ENCODE peak calls at places on chromosomes 4 and X, in ten cellular contexts. One of them, this sample, is unnamed.

GRCh38 chrX:45769919-45770582 is 569.4 kb upstream of the DIPK2B start:
- DNase-seq in HepG2: peak; percentile 88
- DNase-seq in BE2C: no peak
- DNase-seq in PC-3: peak; percentile 78
- DNase-seq in A549: peak; percentile 74
- DNase-seq in CD8-positive, alpha-beta T cell: no peak
- DNase-seq in CD4-positive, alpha-beta T cell: no peak
- DNase-seq in AG04449: no peak
- DNase-seq in neural crest cell: peak; percentile 16
- DNase-seq in BJ: peak; percentile 68
- DNase-seq in this sample: peak; percentile 94

GRCh38 chr4:83113429-83113786 is 1.1 kb downstream of the PLAC8 start:
- DNase-seq in A549: no peak
- DNase-seq in PC-3: no peak
- DNase-seq in BJ: no peak
- DNase-seq in BE2C: no peak
- DNase-seq in HepG2: no peak
- DNase-seq in CD8-positive, alpha-beta T cell: no peak
- DNase-seq in CD4-positive, alpha-beta T cell: no peak
- DNase-seq in AG04449: no peak
- DNase-seq in neural crest cell: no peak
- DNase-seq in this sample: peak; percentile 19

GRCh38 chr4:41525129-41525528 is 12.8 kb upstream of the LIMCH1 start:
- DNase-seq in neural crest cell: no peak
- DNase-seq in PC-3: no peak
- DNase-seq in CD4-positive, alpha-beta T cell: no peak
- DNase-seq in A549: peak; percentile 38
- DNase-seq in BE2C: no peak
- DNase-seq in AG04449: peak; percentile 63
- DNase-seq in HepG2: no peak
- DNase-seq in CD8-positive, alpha-beta T cell: no peak
- DNase-seq in BJ: no peak
- DNase-seq in this sample: no peak

GRCh38 chrX:141320801-141321200 is 78.5 kb upstream of the SPANXC start:
- DNase-seq in AG04449: no peak
- DNase-seq in CD4-positive, alpha-beta T cell: no peak
- DNase-seq in PC-3: peak; percentile 39
- DNase-seq in neural crest cell: no peak
- DNase-seq in CD8-positive, alpha-beta T cell: no peak
- DNase-seq in BE2C: no peak
- DNase-seq in A549: no peak
- DNase-seq in HepG2: no peak
- DNase-seq in BJ: no peak
- DNase-seq in this sample: no peak

GRCh38 chr4:118811008-118811764 is 24.7 kb downstream of the SEC24D start:
- DNase-seq in AG04449: peak; percentile 47
- DNase-seq in A549: no peak
- DNase-seq in PC-3: no peak
- DNase-seq in BE2C: no peak
- DNase-seq in HepG2: no peak
- DNase-seq in neural crest cell: no peak
- DNase-seq in BJ: peak; percentile 64
- DNase-seq in CD4-positive, alpha-beta T cell: no peak
- DNase-seq in CD8-positive, alpha-beta T cell: no peak
- DNase-seq in this sample: peak; percentile 52

GRCh38 chr4:107997794-107998193 is 8.1 kb downstream of the HADH start:
- DNase-seq in BE2C: no peak
- DNase-seq in neural crest cell: no peak
- DNase-seq in CD4-positive, alpha-beta T cell: no peak
- DNase-seq in BJ: no peak
- DNase-seq in CD8-positive, alpha-beta T cell: no peak
- DNase-seq in A549: no peak
- DNase-seq in HepG2: no peak
- DNase-seq in PC-3: no peak
- DNase-seq in AG04449: no peak
- DNase-seq in this sample: no peak

GRCh38 chrX:82342531-82342930 is 1140.6 kb downstream of the SH3BGRL start:
- DNase-seq in CD4-positive, alpha-beta T cell: no peak
- DNase-seq in BE2C: no peak
- DNase-seq in PC-3: no peak
- DNase-seq in A549: no peak
- DNase-seq in BJ: no peak
- DNase-seq in AG04449: no peak
- DNase-seq in CD8-positive, alpha-beta T cell: no peak
- DNase-seq in neural crest cell: no peak
- DNase-seq in HepG2: no peak
- DNase-seq in this sample: no peak

GRCh38 chrX:55489315-55490009 is at the start of gene USP51:
- DNase-seq in A549: peak; percentile 5
- DNase-seq in CD8-positive, alpha-beta T cell: no peak
- DNase-seq in AG04449: no peak
- DNase-seq in BE2C: peak; percentile 8
- DNase-seq in PC-3: no peak
- DNase-seq in HepG2: no peak
- DNase-seq in BJ: no peak
- DNase-seq in CD4-positive, alpha-beta T cell: no peak
- DNase-seq in neural crest cell: peak; percentile 24
- DNase-seq in this sample: no peak

GRCh38 chr4:55819634-55820033 is at the start of gene EXOC1L:
- DNase-seq in PC-3: no peak
- DNase-seq in AG04449: no peak
- DNase-seq in A549: no peak
- DNase-seq in neural crest cell: peak; percentile 35
- DNase-seq in BJ: no peak
- DNase-seq in CD8-positive, alpha-beta T cell: no peak
- DNase-seq in HepG2: peak; percentile 7
- DNase-seq in BE2C: peak; percentile 77
- DNase-seq in CD4-positive, alpha-beta T cell: no peak
- DNase-seq in this sample: no peak

GRCh38 chrX:17860179-17860780 is 818 bp downstream of the RAI2 start:
- DNase-seq in CD8-positive, alpha-beta T cell: no peak
- DNase-seq in AG04449: no peak
- DNase-seq in PC-3: no peak
- DNase-seq in BJ: no peak
- DNase-seq in CD4-positive, alpha-beta T cell: no peak
- DNase-seq in HepG2: no peak
- DNase-seq in BE2C: no peak
- DNase-seq in neural crest cell: no peak
- DNase-seq in A549: no peak
- DNase-seq in this sample: no peak

GRCh38 chr4:53510316-53510715 is 81.0 kb downstream of the LNX1 start:
- DNase-seq in neural crest cell: no peak
- DNase-seq in BJ: no peak
- DNase-seq in BE2C: no peak
- DNase-seq in PC-3: no peak
- DNase-seq in AG04449: no peak
- DNase-seq in A549: no peak
- DNase-seq in CD4-positive, alpha-beta T cell: no peak
- DNase-seq in HepG2: no peak
- DNase-seq in CD8-positive, alpha-beta T cell: no peak
- DNase-seq in this sample: no peak

GRCh38 chrX:13702390-13702789 is 13.5 kb downstream of the RAB9A start:
- DNase-seq in A549: no peak
- DNase-seq in PC-3: no peak
- DNase-seq in BJ: no peak
- DNase-seq in HepG2: no peak
- DNase-seq in BE2C: no peak
- DNase-seq in CD4-positive, alpha-beta T cell: no peak
- DNase-seq in neural crest cell: no peak
- DNase-seq in AG04449: no peak
- DNase-seq in CD8-positive, alpha-beta T cell: no peak
- DNase-seq in this sample: no peak

DNA sequence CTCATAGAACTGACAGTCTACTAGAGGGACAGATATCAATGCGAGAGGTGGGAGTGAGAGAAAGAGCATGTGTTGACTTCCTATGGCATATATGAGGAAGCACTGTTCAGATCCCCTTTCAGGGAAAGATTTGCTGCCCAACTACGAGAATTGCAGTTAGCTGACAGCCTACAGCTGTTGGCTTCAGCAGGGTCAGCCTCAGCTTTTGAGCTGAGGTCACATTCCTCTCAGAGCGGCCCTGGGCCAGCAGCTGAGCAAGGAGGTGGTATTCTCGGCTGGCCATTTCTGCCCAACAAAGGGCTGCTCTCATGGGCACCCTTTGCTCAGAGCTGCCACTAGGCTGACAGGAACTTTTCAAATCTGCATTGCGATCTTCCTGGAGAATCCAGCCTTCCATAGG is 580.2 kb downstream of the MID1IP1 start:
- DNase-seq in neural crest cell: no peak
- DNase-seq in CD8-positive, alpha-beta T cell: no peak
- DNase-seq in A549: no peak
- DNase-seq in BJ: no peak
- DNase-seq in AG04449: no peak
- DNase-seq in BE2C: no peak
- DNase-seq in HepG2: no peak
- DNase-seq in CD4-positive, alpha-beta T cell: no peak
- DNase-seq in PC-3: no peak
- DNase-seq in this sample: no peak
- TF ChIP-seq CTCF in neural crest cell: no peak
- TF ChIP-seq CTCF in CD8-positive, alpha-beta T cell: no peak
- TF ChIP-seq CTCF in A549: no peak
- TF ChIP-seq CTCF in BJ: no peak
- TF ChIP-seq CTCF in AG04449: no peak
- TF ChIP-seq CTCF in BE2C: no peak
- TF ChIP-seq CTCF in HepG2: no peak
- TF ChIP-seq CTCF in CD4-positive, alpha-beta T cell: no peak
- TF ChIP-seq CTCF in PC-3: no peak
- TF ChIP-seq CTCF in this sample: no peak

GRCh38 chrX:153927686-153927935 is 1.5 kb upstream of the ARHGAP4 start:
- DNase-seq in CD4-positive, alpha-beta T cell: no peak
- DNase-seq in PC-3: no peak
- DNase-seq in BE2C: no peak
- DNase-seq in A549: peak; percentile 15
- DNase-seq in HepG2: no peak
- DNase-seq in neural crest cell: no peak
- DNase-seq in BJ: no peak
- DNase-seq in CD8-positive, alpha-beta T cell: no peak
- DNase-seq in AG04449: no peak
- DNase-seq in this sample: no peak

GRCh38 chrX:153929576-153929975 is 3.5 kb upstream of the ARHGAP4 start:
- DNase-seq in BJ: no peak
- DNase-seq in AG04449: no peak
- DNase-seq in PC-3: no peak
- DNase-seq in BE2C: no peak
- DNase-seq in HepG2: no peak
- DNase-seq in CD8-positive, alpha-beta T cell: no peak
- DNase-seq in neural crest cell: no peak
- DNase-seq in A549: no peak
- DNase-seq in CD4-positive, alpha-beta T cell: no peak
- DNase-seq in this sample: no peak

GRCh38 chrX:153926863-153927685 is 1.0 kb upstream of the ARHGAP4 start:
- DNase-seq in BE2C: peak; percentile 70
- DNase-seq in HepG2: peak; percentile 72
- DNase-seq in CD8-positive, alpha-beta T cell: peak; percentile 53
- DNase-seq in A549: no peak
- DNase-seq in neural crest cell: no peak
- DNase-seq in BJ: no peak
- DNase-seq in AG04449: no peak
- DNase-seq in CD4-positive, alpha-beta T cell: peak; percentile 70
- DNase-seq in PC-3: peak; percentile 31
- DNase-seq in this sample: no peak

GRCh38 chrX:153928846-153929245 is 2.8 kb upstream of the ARHGAP4 start:
- DNase-seq in CD8-positive, alpha-beta T cell: no peak
- DNase-seq in HepG2: no peak
- DNase-seq in neural crest cell: no peak
- DNase-seq in BE2C: no peak
- DNase-seq in AG04449: no peak
- DNase-seq in PC-3: no peak
- DNase-seq in A549: no peak
- DNase-seq in BJ: no peak
- DNase-seq in CD4-positive, alpha-beta T cell: no peak
- DNase-seq in this sample: no peak

DNA sequence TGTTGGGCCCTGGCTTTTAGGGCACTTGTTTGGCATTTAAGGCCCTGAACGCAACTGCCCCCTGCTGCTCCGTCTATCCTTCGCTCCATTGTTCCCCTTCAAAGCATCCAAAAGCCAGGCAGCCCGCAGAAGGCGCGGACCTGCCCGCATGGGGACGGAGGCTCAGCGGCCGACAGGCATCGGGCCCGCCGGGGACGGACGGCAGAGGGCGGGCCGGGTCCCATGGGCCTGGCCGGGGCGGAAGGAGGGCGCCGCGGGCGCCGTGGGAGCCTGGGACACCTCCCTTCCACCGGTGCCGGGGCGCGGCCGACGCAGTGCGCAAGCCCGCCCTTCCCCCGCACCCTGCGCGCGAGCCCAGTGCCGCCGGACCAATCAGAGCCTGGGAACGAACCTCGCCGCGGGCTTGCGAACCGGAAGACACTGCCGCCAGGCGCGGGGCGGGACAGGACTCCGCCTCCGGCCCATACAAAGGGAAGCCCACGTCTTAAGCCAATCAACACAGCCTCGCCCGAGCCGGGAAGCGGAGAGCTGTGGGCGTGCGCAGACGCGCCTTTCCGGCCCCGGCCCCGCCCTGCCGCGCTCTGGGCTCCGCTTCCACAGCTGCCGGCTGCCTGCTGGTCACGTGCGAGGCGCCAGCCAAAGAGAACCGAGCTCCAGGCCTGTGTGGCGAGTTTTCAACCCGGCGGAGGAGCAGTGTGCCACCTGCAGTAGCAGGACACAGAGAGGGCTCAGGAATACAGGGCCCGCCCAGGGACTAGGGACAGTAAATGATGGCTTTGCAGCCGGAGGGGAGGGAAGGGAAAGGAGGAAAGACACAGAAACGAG is 2.1 kb upstream of the ARHGAP4 start:
- DNase-seq in HepG2: peak; percentile 90
- DNase-seq in CD4-positive, alpha-beta T cell: peak; percentile 90
- DNase-seq in neural crest cell: peak; percentile 78
- DNase-seq in BJ: peak; percentile 92
- DNase-seq in A549: peak; percentile 98
- DNase-seq in CD8-positive, alpha-beta T cell: peak; percentile 81
- DNase-seq in AG04449: peak; percentile 83
- DNase-seq in BE2C: peak; percentile 94
- DNase-seq in PC-3: peak; percentile 97
- DNase-seq in this sample: peak; percentile 96
- TF ChIP-seq CTCF in HepG2: peak; percentile 31
- TF ChIP-seq CTCF in CD4-positive, alpha-beta T cell: no peak
- TF ChIP-seq CTCF in neural crest cell: no peak
- TF ChIP-seq CTCF in BJ: peak; percentile 27
- TF ChIP-seq CTCF in A549: peak; percentile 26
- TF ChIP-seq CTCF in CD8-positive, alpha-beta T cell: no peak
- TF ChIP-seq CTCF in AG04449: no peak
- TF ChIP-seq CTCF in BE2C: peak; percentile 30
- TF ChIP-seq CTCF in PC-3: no peak
- TF ChIP-seq CTCF in this sample: peak; percentile 37

GRCh38 chr4:188372856-188373255 is 233.6 kb downstream of the TRIML1 start:
- DNase-seq in CD8-positive, alpha-beta T cell: no peak
- DNase-seq in HepG2: peak; percentile 25
- DNase-seq in PC-3: peak; percentile 8
- DNase-seq in BJ: no peak
- DNase-seq in AG04449: no peak
- DNase-seq in CD4-positive, alpha-beta T cell: no peak
- DNase-seq in neural crest cell: no peak
- DNase-seq in BE2C: no peak
- DNase-seq in A549: peak; percentile 2
- DNase-seq in this sample: no peak
- TF ChIP-seq CTCF in CD8-positive, alpha-beta T cell: no peak
- TF ChIP-seq CTCF in HepG2: peak; percentile 33
- TF ChIP-seq CTCF in PC-3: no peak
- TF ChIP-seq CTCF in BJ: no peak
- TF ChIP-seq CTCF in AG04449: no peak
- TF ChIP-seq CTCF in CD4-positive, alpha-beta T cell: no peak
- TF ChIP-seq CTCF in neural crest cell: no peak
- TF ChIP-seq CTCF in BE2C: no peak
- TF ChIP-seq CTCF in A549: peak; percentile 40
- TF ChIP-seq CTCF in this sample: no peak

GRCh38 chrX:150967786-150968185 is 15.3 kb upstream of the HMGB3 start:
- DNase-seq in CD4-positive, alpha-beta T cell: no peak
- DNase-seq in BE2C: no peak
- DNase-seq in neural crest cell: no peak
- DNase-seq in AG04449: no peak
- DNase-seq in HepG2: peak; percentile 4
- DNase-seq in BJ: no peak
- DNase-seq in CD8-positive, alpha-beta T cell: no peak
- DNase-seq in A549: no peak
- DNase-seq in PC-3: no peak
- DNase-seq in this sample: no peak
- TF ChIP-seq CTCF in CD4-positive, alpha-beta T cell: no peak
- TF ChIP-seq CTCF in BE2C: no peak
- TF ChIP-seq CTCF in neural crest cell: no peak
- TF ChIP-seq CTCF in AG04449: no peak
- TF ChIP-seq CTCF in HepG2: no peak
- TF ChIP-seq CTCF in BJ: no peak
- TF ChIP-seq CTCF in CD8-positive, alpha-beta T cell: no peak
- TF ChIP-seq CTCF in A549: no peak
- TF ChIP-seq CTCF in PC-3: no peak
- TF ChIP-seq CTCF in this sample: no peak